ENCODE peak calls at places on chromosomes 16 and 17, in five cellular contexts. A is heart left ventricle; H is HAP-1; K is effector memory CD4-positive, alpha-beta T cell; I is SJSA1. X is an unnamed sample.

GRCh38 chr17:74840989-74841666 is 18.6 kb downstream of the GRIN2C start:
- DNase-seq in A (peak; percentile 78), H (no peak), K (no peak), I (no peak), X (no peak)

GRCh38 chr16:24736758-24737157 is 7.3 kb downstream of the TNRC6A start:
- DNase-seq in A (no peak), H (no peak), K (no peak), I (no peak), X (no peak)

GRCh38 chr16:5449901-5450300 is 352.3 kb upstream of the EEF2KMT start:
- DNase-seq in A (no peak), H (no peak), K (no peak), I (no peak), X (no peak)

GRCh38 chr17:52495646-52496045 is 337.1 kb upstream of the CA10 start:
- DNase-seq in A (no peak), H (no peak), K (no peak), I (no peak), X (no peak)

GRCh38 chr16:15897834-15898254 is 9.4 kb upstream of the CEP20 start:
- DNase-seq in A (no peak), H (no peak), K (no peak), I (no peak), X (no peak)

GRCh38 chr16:74726056-74726455 is 25.4 kb upstream of the MLKL start:
- DNase-seq in A (no peak), H (no peak), K (no peak), I (no peak), X (no peak)

GRCh38 chr16:72621651-72622050 is 426.3 kb downstream of the ZFHX3 start:
- DNase-seq in A (no peak), H (no peak), K (no peak), I (no peak), X (no peak)

GRCh38 chr16:82580293-82580900 is 46.4 kb upstream of the CDH13 start:
- DNase-seq in A (no peak), H (no peak), K (no peak), I (no peak), X (no peak)

GRCh38 chr16:31215287-31216115 is 1.4 kb downstream of the PYDC1 start:
- DNase-seq in A (peak; percentile 61), H (no peak), K (no peak), I (no peak), X (peak; percentile 29)

GRCh38 chr17:74691151-74691550 is 21.6 kb downstream of the CD300LF start:
- DNase-seq in A (no peak), H (no peak), K (no peak), I (no peak), X (no peak)

GRCh38 chr17:63914471-63914870 is 3.4 kb upstream of the CSHL1 start:
- DNase-seq in A (no peak), H (no peak), K (no peak), I (no peak), X (no peak)

GRCh38 chr17:67753026-67753425 is 35.3 kb downstream of the NOL11 start:
- DNase-seq in A (no peak), H (no peak), K (no peak), I (no peak), X (no peak)

GRCh38 chr17:16953347-16953746 is 18.6 kb downstream of the TNFRSF13B start:
- DNase-seq in A (no peak), H (no peak), K (no peak), I (no peak), X (no peak)

GRCh38 chr16:66188786-66189725 is 177.4 kb upstream of the CDH5 start:
- DNase-seq in A (no peak), H (no peak), K (no peak), I (peak; percentile 59), X (no peak)

GRCh38 chr16:73095885-73096341 is 48.0 kb upstream of the ZFHX3 start:
- DNase-seq in A (no peak), H (peak; percentile 90), K (no peak), I (no peak), X (no peak)

GRCh38 chr17:5485270-5486205 is at the start of gene DERL2:
- DNase-seq in A (no peak), H (peak; percentile 47), K (no peak), I (no peak), X (no peak)

GRCh38 chr17:51322390-51323029 is 62.2 kb downstream of the UTP18 start:
- DNase-seq in A (no peak), H (peak; percentile 20), K (no peak), I (no peak), X (no peak)

GRCh38 chr17:55492951-55493350 is 18.3 kb downstream of the SMIM36 start:
- DNase-seq in A (no peak), H (peak; percentile 31), K (no peak), I (no peak), X (no peak)

GRCh38 chr16:2507679-2508064 is 6.1 kb upstream of the ATP6V0C start:
- DNase-seq in A (peak; percentile 71), H (no peak), K (no peak), I (no peak), X (no peak)
- H3K4me1 ChIP-seq in A (peaks cover 5% of the 10 kb centered on the region), H (no peaks in the 10 kb centered on the region), K (no peaks in the 10 kb centered on the region), I (peaks cover 7% of the 10 kb centered on the region), X (peaks cover under 1% of the 10 kb centered on the region)

GRCh38 chr17:45441536-45442310 is 9.1 kb upstream of the ARHGAP27 start:
- DNase-seq in A (no peak), H (no peak), K (no peak), I (no peak), X (no peak)
- H3K4me1 ChIP-seq in A (no peaks in the 10 kb centered on the region), H (no peaks in the 10 kb centered on the region), K (no peaks in the 10 kb centered on the region), I (peaks cover 4% of the 10 kb centered on the region), X (peaks cover 6% of the 10 kb centered on the region)

GRCh38 chr17:1720856-1721386 is 3.6 kb upstream of the WDR81 start:
- DNase-seq in A (peak; percentile 75), H (peak; percentile 79), K (peak; percentile 41), I (peak; percentile 46), X (peak; percentile 33)
- H3K4me1 ChIP-seq in A (peaks cover 21% of the 10 kb centered on the region), H (peaks cover 15% of the 10 kb centered on the region), K (peaks cover 46% of the 10 kb centered on the region), I (peaks cover 46% of the 10 kb centered on the region), X (peaks cover 51% of the 10 kb centered on the region)

DNA sequence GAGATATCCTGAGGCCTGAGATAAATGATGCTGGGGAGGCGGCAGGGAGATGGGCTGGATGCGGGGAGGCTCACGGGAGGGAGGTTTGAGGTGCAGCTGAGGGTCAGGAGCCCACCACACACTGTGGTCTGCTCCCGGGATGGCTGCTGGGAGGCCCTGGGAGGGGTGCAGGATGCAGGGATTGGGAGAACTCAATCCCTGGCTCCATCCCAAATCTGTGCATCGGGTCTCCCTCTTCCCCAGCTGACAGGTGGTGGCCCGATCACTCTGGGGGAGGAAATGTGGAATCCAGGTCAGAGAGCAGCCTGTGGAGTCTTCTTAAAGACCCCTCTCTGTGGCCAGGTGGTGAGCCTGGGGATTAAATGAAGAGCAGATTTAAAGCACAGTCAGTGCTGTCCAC is 12.0 kb downstream of the PHB1 start:
- DNase-seq in A (no peak), H (no peak), K (no peak), I (no peak), X (no peak)
- H3K4me1 ChIP-seq in A (no peaks in the 10 kb centered on the region), H (no peaks in the 10 kb centered on the region), K (no peaks in the 10 kb centered on the region), I (no peaks in the 10 kb centered on the region), X (peaks cover 22% of the 10 kb centered on the region)

GRCh38 chr16:88468289-88469129 is 15.4 kb downstream of the ZFPM1 start:
- DNase-seq in A (no peak), H (peak; percentile 77), K (no peak), I (no peak), X (no peak)
- H3K4me1 ChIP-seq in A (no peaks in the 10 kb centered on the region), H (no peaks in the 10 kb centered on the region), K (peaks cover 62% of the 10 kb centered on the region), I (no peaks in the 10 kb centered on the region), X (peaks cover 83% of the 10 kb centered on the region)

GRCh38 chr17:19263621-19264010 is 26.4 kb downstream of the EPN2 start:
- DNase-seq in A (peak; percentile 54), H (no peak), K (no peak), I (peak; percentile 39), X (no peak)

GRCh38 chr17:19264277-19264676 is 27.1 kb downstream of the EPN2 start:
- DNase-seq in A (peak; percentile 8), H (no peak), K (no peak), I (no peak), X (no peak)

GRCh38 chr17:19262650-19263620 is 25.8 kb downstream of the EPN2 start:
- DNase-seq in A (peak; percentile 22), H (no peak), K (no peak), I (no peak), X (no peak)

GRCh38 chr17:19265755-19266154 is 28.6 kb downstream of the EPN2 start:
- DNase-seq in A (peak; percentile 17), H (no peak), K (no peak), I (no peak), X (no peak)

GRCh38 chr17:19264681-19265080 is 27.5 kb downstream of the EPN2 start:
- DNase-seq in A (peak; percentile 37), H (no peak), K (no peak), I (no peak), X (no peak)
- H3K4me1 ChIP-seq in A (peaks cover 79% of the 10 kb centered on the region), H (peaks cover 9% of the 10 kb centered on the region), K (no peaks in the 10 kb centered on the region), I (peaks cover 23% of the 10 kb centered on the region), X (no peaks in the 10 kb centered on the region)

GRCh38 chr16:2516391-2517240 is 2.9 kb downstream of the ATP6V0C start:
- DNase-seq in A (no peak), H (no peak), K (no peak), I (no peak), X (no peak)

GRCh38 chr16:2520097-2520783 is at the start of gene AMDHD2:
- DNase-seq in A (peak; percentile 92), H (peak; percentile 94), K (peak; percentile 81), I (peak; percentile 55), X (peak; percentile 84)

GRCh38 chr16:2519711-2520080 is 475 bp upstream of the AMDHD2 start:
- DNase-seq in A (no peak), H (no peak), K (no peak), I (no peak), X (no peak)

GRCh38 chr16:2518823-2519710 is 1.1 kb upstream of the AMDHD2 start:
- DNase-seq in A (no peak), H (no peak), K (no peak), I (no peak), X (no peak)

DNA sequence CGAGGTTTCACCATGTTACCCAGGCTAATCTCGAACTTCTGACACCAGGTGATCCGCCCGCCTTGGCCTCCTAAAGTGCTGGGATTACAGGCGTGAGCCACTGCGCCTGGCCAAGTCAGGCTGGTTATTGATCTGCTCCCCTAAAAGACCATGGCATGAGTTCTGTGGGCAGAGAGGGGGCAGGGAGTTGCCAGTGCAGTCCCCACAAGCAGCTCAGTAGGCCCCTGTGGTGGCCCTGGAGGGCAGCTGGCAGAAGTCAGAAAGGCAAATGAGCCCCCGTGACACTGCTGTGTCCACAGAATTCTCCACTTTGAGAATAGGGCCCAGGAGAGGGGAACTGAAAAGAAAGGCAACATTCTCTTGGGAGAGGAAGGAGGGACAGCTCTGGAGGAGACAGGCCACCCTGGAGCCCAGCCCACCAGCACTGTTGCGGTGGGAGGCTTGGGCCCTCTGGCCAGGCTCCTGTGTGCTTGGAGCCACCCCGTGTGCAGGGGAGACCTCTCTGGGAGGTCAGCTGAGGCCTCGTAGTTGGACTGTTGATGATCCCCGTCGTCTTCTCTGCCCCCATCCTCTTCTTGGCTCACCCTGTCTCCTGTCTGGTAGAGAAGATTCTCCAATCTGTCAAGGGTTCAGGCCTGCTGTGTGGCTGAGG is 2.1 kb upstream of the AMDHD2 start:
- DNase-seq in A (no peak), H (no peak), K (no peak), I (no peak), X (no peak)
- H3K4me1 ChIP-seq in A (peaks cover 56% of the 10 kb centered on the region), H (peaks cover 2% of the 10 kb centered on the region), K (peaks cover 60% of the 10 kb centered on the region), I (peaks cover 42% of the 10 kb centered on the region), X (peaks cover 63% of the 10 kb centered on the region)

X was measured in CD8-positive, alpha-beta T cell.